ENCODE peak calls at places on chromosomes 6 and 20, in nine cellular contexts. One of them, this sample, is unnamed.

GRCh38 chr6:19824058-19824807 is 12.9 kb upstream of the ID4 start:
- DNase-seq in NCI-H226: no peak
- DNase-seq in ELR: no peak
- DNase-seq in tibial nerve: no peak
- DNase-seq in renal cortical epithelial cell: no peak
- DNase-seq in ascending aorta: no peak
- DNase-seq in IMR-90: no peak
- DNase-seq in NCI-H69: no peak
- DNase-seq in iris pigment epithelial cell: no peak
- DNase-seq in this sample: no peak

GRCh38 chr6:36626636-36627035 is 32.5 kb downstream of the SRSF3 start:
- DNase-seq in NCI-H226: no peak
- DNase-seq in ELR: no peak
- DNase-seq in tibial nerve: no peak
- DNase-seq in renal cortical epithelial cell: no peak
- DNase-seq in ascending aorta: peak
- DNase-seq in IMR-90: no peak
- DNase-seq in NCI-H69: no peak
- DNase-seq in iris pigment epithelial cell: no peak
- DNase-seq in this sample: no peak

GRCh38 chr6:53418288-53418687 is 69.5 kb upstream of the ELOVL5 start:
- DNase-seq in NCI-H226: no peak
- DNase-seq in ELR: no peak
- DNase-seq in tibial nerve: no peak
- DNase-seq in renal cortical epithelial cell: peak
- DNase-seq in ascending aorta: no peak
- DNase-seq in IMR-90: no peak
- DNase-seq in NCI-H69: no peak
- DNase-seq in iris pigment epithelial cell: no peak
- DNase-seq in this sample: no peak

GRCh38 chr20:63441136-63441776 is 31.2 kb downstream of the KCNQ2 start:
- DNase-seq in NCI-H226: no peak
- DNase-seq in ELR: no peak
- DNase-seq in tibial nerve: no peak
- DNase-seq in renal cortical epithelial cell: no peak
- DNase-seq in ascending aorta: no peak
- DNase-seq in IMR-90: no peak
- DNase-seq in NCI-H69: no peak
- DNase-seq in iris pigment epithelial cell: no peak
- DNase-seq in this sample: no peak

GRCh38 chr6:109834595-109835437 is 143.3 kb upstream of the GPR6 start:
- DNase-seq in NCI-H226: no peak
- DNase-seq in ELR: no peak
- DNase-seq in tibial nerve: no peak
- DNase-seq in renal cortical epithelial cell: peak
- DNase-seq in ascending aorta: no peak
- DNase-seq in IMR-90: no peak
- DNase-seq in NCI-H69: peak
- DNase-seq in iris pigment epithelial cell: no peak
- DNase-seq in this sample: no peak

GRCh38 chr6:161168281-161168891 is 105.5 kb downstream of the AGPAT4 start:
- DNase-seq in NCI-H226: peak
- DNase-seq in ELR: peak
- DNase-seq in tibial nerve: peak
- DNase-seq in renal cortical epithelial cell: peak
- DNase-seq in ascending aorta: no peak
- DNase-seq in IMR-90: peak
- DNase-seq in NCI-H69: peak
- DNase-seq in iris pigment epithelial cell: peak
- DNase-seq in this sample: peak

GRCh38 chr20:14677455-14677854 is 340.0 kb upstream of the FLRT3 start:
- DNase-seq in NCI-H226: no peak
- DNase-seq in ELR: no peak
- DNase-seq in tibial nerve: no peak
- DNase-seq in renal cortical epithelial cell: no peak
- DNase-seq in ascending aorta: no peak
- DNase-seq in IMR-90: no peak
- DNase-seq in NCI-H69: no peak
- DNase-seq in iris pigment epithelial cell: no peak
- DNase-seq in this sample: no peak

GRCh38 chr6:137240168-137240567 is 21.0 kb upstream of the IFNGR1 start:
- DNase-seq in NCI-H226: peak
- DNase-seq in ELR: peak
- DNase-seq in tibial nerve: no peak
- DNase-seq in renal cortical epithelial cell: peak
- DNase-seq in ascending aorta: peak
- DNase-seq in IMR-90: peak
- DNase-seq in NCI-H69: no peak
- DNase-seq in iris pigment epithelial cell: peak
- DNase-seq in this sample: peak

GRCh38 chr6:16901777-16902176 is 140.5 kb upstream of the ATXN1 start:
- DNase-seq in NCI-H226: peak
- DNase-seq in ELR: peak
- DNase-seq in tibial nerve: peak
- DNase-seq in renal cortical epithelial cell: no peak
- DNase-seq in ascending aorta: peak
- DNase-seq in IMR-90: peak
- DNase-seq in NCI-H69: peak
- DNase-seq in iris pigment epithelial cell: peak
- DNase-seq in this sample: peak

GRCh38 chr20:47248448-47248966 is 108.0 kb downstream of the ZMYND8 start:
- DNase-seq in NCI-H226: no peak
- DNase-seq in ELR: no peak
- DNase-seq in tibial nerve: no peak
- DNase-seq in renal cortical epithelial cell: no peak
- DNase-seq in ascending aorta: no peak
- DNase-seq in IMR-90: no peak
- DNase-seq in NCI-H69: no peak
- DNase-seq in iris pigment epithelial cell: no peak
- DNase-seq in this sample: no peak

GRCh38 chr6:76856065-76856464 is 607.2 kb downstream of the HTR1B start:
- DNase-seq in NCI-H226: no peak
- DNase-seq in ELR: no peak
- DNase-seq in tibial nerve: no peak
- DNase-seq in renal cortical epithelial cell: no peak
- DNase-seq in ascending aorta: no peak
- DNase-seq in IMR-90: no peak
- DNase-seq in NCI-H69: no peak
- DNase-seq in iris pigment epithelial cell: no peak
- DNase-seq in this sample: no peak

GRCh38 chr6:31582230-31582601 is at the start of gene LTB:
- DNase-seq in NCI-H226: no peak
- DNase-seq in ELR: no peak
- DNase-seq in tibial nerve: no peak
- DNase-seq in renal cortical epithelial cell: no peak
- DNase-seq in ascending aorta: no peak
- DNase-seq in IMR-90: no peak
- DNase-seq in NCI-H69: no peak
- DNase-seq in iris pigment epithelial cell: no peak
- DNase-seq in this sample: no peak

GRCh38 chr6:158409451-158409850 is 97.2 kb downstream of the TULP4 start:
- DNase-seq in NCI-H226: peak
- DNase-seq in ELR: peak
- DNase-seq in tibial nerve: no peak
- DNase-seq in renal cortical epithelial cell: no peak
- DNase-seq in ascending aorta: no peak
- DNase-seq in IMR-90: peak
- DNase-seq in NCI-H69: peak
- DNase-seq in iris pigment epithelial cell: peak
- DNase-seq in this sample: peak

GRCh38 chr6:167476844-167477595 is 152.1 kb downstream of the TTLL2 start:
- DNase-seq in NCI-H226: no peak
- DNase-seq in ELR: no peak
- DNase-seq in tibial nerve: no peak
- DNase-seq in renal cortical epithelial cell: no peak
- DNase-seq in ascending aorta: no peak
- DNase-seq in IMR-90: no peak
- DNase-seq in NCI-H69: no peak
- DNase-seq in iris pigment epithelial cell: no peak
- DNase-seq in this sample: no peak

GRCh38 chr6:128164254-128164653 is 263.4 kb upstream of the THEMIS start:
- DNase-seq in NCI-H226: no peak
- DNase-seq in ELR: no peak
- DNase-seq in tibial nerve: no peak
- DNase-seq in renal cortical epithelial cell: no peak
- DNase-seq in ascending aorta: no peak
- DNase-seq in IMR-90: no peak
- DNase-seq in NCI-H69: no peak
- DNase-seq in iris pigment epithelial cell: no peak
- DNase-seq in this sample: no peak

This sample was measured in fibroblast of villous mesenchyme.